ENCODE peak calls at places on chromosomes 2 and 18, in seven cellular contexts. J is psoas muscle, V is neural progenitor cell, P is PC-9, R is HL-60, D is thoracic aorta, U is iPS DF 6.9. L is an unnamed sample.

GRCh38 chr2:189408294-189408693 is 33.0 kb upstream of the WDR75 start:
- DNase-seq in P (no peak), R (no peak), J (no peak), U (no peak), V (no peak), D (no peak), L (no peak)

GRCh38 chr2:24893934-24894333 is 26.1 kb downstream of the ADCY3 start:
- DNase-seq in P (no peak), U (no peak), J (no peak), D (no peak), V (no peak), R (no peak), L (no peak)

GRCh38 chr2:75592028-75592427 is 31.3 kb upstream of the EVA1A start:
- DNase-seq in R (no peak), J (no peak), U (no peak), V (no peak), D (no peak), P (peak; percentile 65), L (no peak)

GRCh38 chr18:34592961-34593382 is 117.1 kb upstream of the DTNA start:
- DNase-seq in V (peak; percentile 50), U (no peak), D (no peak), R (no peak), J (peak; percentile 72), P (no peak), L (peak; percentile 61)

GRCh38 chr2:136246086-136246669 is 128.2 kb upstream of the CXCR4 start:
- DNase-seq in U (peak; percentile 4), D (no peak), R (peak; percentile 89), P (peak; percentile 14), J (peak; percentile 57), V (peak; percentile 26), L (peak; percentile 77)

GRCh38 chr2:33497177-33497787 is 20.8 kb downstream of the RASGRP3 start:
- DNase-seq in U (no peak), D (no peak), R (peak; percentile 56), J (no peak), V (no peak), P (no peak), L (no peak)

GRCh38 chr2:1081411-1082225 is 131.0 kb downstream of the SNTG2 start:
- DNase-seq in V (no peak), J (no peak), P (no peak), U (no peak), R (no peak), D (no peak), L (no peak)

GRCh38 chr18:77098033-77098432 is 34.5 kb downstream of the MBP start:
- DNase-seq in J (no peak), U (no peak), V (no peak), R (peak; percentile 78), P (no peak), D (no peak), L (no peak)

GRCh38 chr18:23071285-23071684 is 64.0 kb upstream of the CABLES1 start:
- DNase-seq in U (no peak), J (no peak), V (no peak), P (no peak), R (peak; percentile 83), D (no peak), L (peak; percentile 75)

DNA sequence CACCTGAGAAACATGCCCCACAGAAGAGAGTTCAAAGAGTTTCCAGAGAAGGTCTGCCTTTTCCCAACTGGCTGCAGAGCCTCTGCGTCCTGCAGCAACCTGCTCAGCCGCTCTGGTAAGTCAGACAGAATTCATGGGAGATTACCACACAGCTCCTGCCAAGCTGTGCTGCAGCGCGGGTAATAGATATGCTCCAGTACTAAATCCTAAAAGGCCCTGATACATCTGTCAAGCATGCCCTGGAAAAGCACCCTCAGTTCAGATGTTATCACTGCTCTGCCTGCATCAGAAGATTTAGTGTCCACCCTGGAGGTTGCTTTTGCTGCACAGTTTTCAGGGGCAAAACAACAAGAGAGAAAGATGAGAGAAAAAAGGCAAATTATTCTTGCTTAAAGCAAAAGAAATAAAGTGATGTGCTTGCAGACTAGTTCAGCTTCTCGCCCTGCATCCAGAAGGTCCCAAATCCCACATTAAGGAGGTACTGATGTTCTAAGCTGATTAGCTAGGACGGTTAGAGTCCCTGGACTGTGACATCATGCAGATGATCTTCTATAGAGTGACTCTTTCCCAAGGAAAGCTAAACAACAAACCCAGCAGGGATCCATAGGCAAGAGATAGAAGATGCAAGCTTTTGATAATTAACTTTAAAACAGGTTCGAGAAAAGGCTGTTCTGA is 488.6 kb downstream of the BCL11A start:
- DNase-seq in D (no peak), P (no peak), V (peak; percentile 41), R (no peak), J (no peak), U (no peak), L (no peak)
- H3K27me3 ChIP-seq in D (no peaks in the 10 kb centered on the region), P (peaks cover 49% of the 10 kb centered on the region), V (no peaks in the 10 kb centered on the region), R (no peaks in the 10 kb centered on the region), J (peaks cover 3% of the 10 kb centered on the region), U (no peaks in the 10 kb centered on the region), L (no peaks in the 10 kb centered on the region)

GRCh38 chr2:132975490-132976105 is 305.6 kb upstream of the LYPD1 start:
- DNase-seq in R (no peak), V (no peak), D (no peak), U (no peak), P (no peak), J (no peak), L (no peak)
- H3K27me3 ChIP-seq in R (no peaks in the 10 kb centered on the region), V (no peaks in the 10 kb centered on the region), D (no peaks in the 10 kb centered on the region), U (no peaks in the 10 kb centered on the region), P (no peaks in the 10 kb centered on the region), J (no peaks in the 10 kb centered on the region), L (no peaks in the 10 kb centered on the region)

GRCh38 chr2:176106636-176107539 is at the start of gene HOXD11:
- DNase-seq in R (no peak), P (no peak), V (peak; percentile 65), J (no peak), D (no peak), U (no peak), L (peak; percentile 71)
- H3K27me3 ChIP-seq in R (peaks cover 75% of the 10 kb centered on the region), P (peaks cover 32% of the 10 kb centered on the region), V (peaks cover 100% of the 10 kb centered on the region), J (peaks cover 4% of the 10 kb centered on the region), D (peaks cover 53% of the 10 kb centered on the region), U (peaks cover 95% of the 10 kb centered on the region), L (peaks cover 98% of the 10 kb centered on the region)

GRCh38 chr2:218984239-218985020 is 554 bp downstream of the FEV start:
- DNase-seq in J (no peak), U (no peak), V (peak; percentile 63), R (no peak), P (no peak), D (no peak), L (no peak)
- H3K27me3 ChIP-seq in J (no peaks in the 10 kb centered on the region), U (peaks cover 84% of the 10 kb centered on the region), V (peaks cover 100% of the 10 kb centered on the region), R (peaks cover 83% of the 10 kb centered on the region), P (peaks cover 56% of the 10 kb centered on the region), D (peaks cover 27% of the 10 kb centered on the region), L (peaks cover 91% of the 10 kb centered on the region)